ENCODE peak calls at places on chromosome 12, in eight cellular contexts. One of them, this sample, is unnamed.

GRCh38 chr12:111438501-111438900 is 32.8 kb downstream of the SH2B3 start:
- DNase-seq in KG1: peak
- DNase-seq in nephron progenitor cell: no peak
- DNase-seq in natural killer cell: peak
- DNase-seq in stimulated activated CD8-positive, alpha-beta memory T cell treated with anti-CD3 and anti-CD28 coated beads, Interleukin-7, amount 100 ng/mL, for 48 hours: peak
- DNase-seq in T-helper 2 cell: no peak
- DNase-seq in iPS DF 6.9: no peak
- DNase-seq in epithelial cell of esophagus: peak
- DNase-seq in this sample: peak

GRCh38 chr12:116916714-116917114 is 6.0 kb downstream of the FBXW8 start:
- DNase-seq in KG1: no peak
- DNase-seq in nephron progenitor cell: no peak
- DNase-seq in natural killer cell: peak
- DNase-seq in stimulated activated CD8-positive, alpha-beta memory T cell treated with anti-CD3 and anti-CD28 coated beads, Interleukin-7, amount 100 ng/mL, for 48 hours: peak
- DNase-seq in T-helper 2 cell: peak
- DNase-seq in iPS DF 6.9: no peak
- DNase-seq in epithelial cell of esophagus: peak
- DNase-seq in this sample: peak

GRCh38 chr12:109166371-109166770 is 50.0 kb downstream of the ACACB start:
- DNase-seq in KG1: no peak
- DNase-seq in nephron progenitor cell: no peak
- DNase-seq in natural killer cell: no peak
- DNase-seq in stimulated activated CD8-positive, alpha-beta memory T cell treated with anti-CD3 and anti-CD28 coated beads, Interleukin-7, amount 100 ng/mL, for 48 hours: no peak
- DNase-seq in T-helper 2 cell: no peak
- DNase-seq in iPS DF 6.9: no peak
- DNase-seq in epithelial cell of esophagus: no peak
- DNase-seq in this sample: no peak

GRCh38 chr12:109996483-109996853 is 300 bp upstream of the GIT2 start:
- DNase-seq in KG1: no peak
- DNase-seq in nephron progenitor cell: no peak
- DNase-seq in natural killer cell: no peak
- DNase-seq in stimulated activated CD8-positive, alpha-beta memory T cell treated with anti-CD3 and anti-CD28 coated beads, Interleukin-7, amount 100 ng/mL, for 48 hours: no peak
- DNase-seq in T-helper 2 cell: no peak
- DNase-seq in iPS DF 6.9: no peak
- DNase-seq in epithelial cell of esophagus: no peak
- DNase-seq in this sample: no peak

GRCh38 chr12:64395739-64396138 is 5.2 kb upstream of the C12orf56 start:
- DNase-seq in KG1: no peak
- DNase-seq in nephron progenitor cell: no peak
- DNase-seq in natural killer cell: no peak
- DNase-seq in stimulated activated CD8-positive, alpha-beta memory T cell treated with anti-CD3 and anti-CD28 coated beads, Interleukin-7, amount 100 ng/mL, for 48 hours: no peak
- DNase-seq in T-helper 2 cell: no peak
- DNase-seq in iPS DF 6.9: no peak
- DNase-seq in epithelial cell of esophagus: no peak
- DNase-seq in this sample: no peak

GRCh38 chr12:49582840-49583239 is 14.9 kb upstream of the MCRS1 start:
- DNase-seq in KG1: no peak
- DNase-seq in nephron progenitor cell: no peak
- DNase-seq in natural killer cell: no peak
- DNase-seq in stimulated activated CD8-positive, alpha-beta memory T cell treated with anti-CD3 and anti-CD28 coated beads, Interleukin-7, amount 100 ng/mL, for 48 hours: no peak
- DNase-seq in T-helper 2 cell: no peak
- DNase-seq in iPS DF 6.9: no peak
- DNase-seq in epithelial cell of esophagus: no peak
- DNase-seq in this sample: no peak

GRCh38 chr12:46524778-46525177 is 152.2 kb upstream of the SLC38A2 start:
- DNase-seq in KG1: no peak
- DNase-seq in nephron progenitor cell: no peak
- DNase-seq in natural killer cell: no peak
- DNase-seq in stimulated activated CD8-positive, alpha-beta memory T cell treated with anti-CD3 and anti-CD28 coated beads, Interleukin-7, amount 100 ng/mL, for 48 hours: no peak
- DNase-seq in T-helper 2 cell: no peak
- DNase-seq in iPS DF 6.9: no peak
- DNase-seq in epithelial cell of esophagus: no peak
- DNase-seq in this sample: no peak

GRCh38 chr12:103561174-103561573 is 25.9 kb upstream of the STAB2 start:
- DNase-seq in KG1: no peak
- DNase-seq in nephron progenitor cell: no peak
- DNase-seq in natural killer cell: no peak
- DNase-seq in stimulated activated CD8-positive, alpha-beta memory T cell treated with anti-CD3 and anti-CD28 coated beads, Interleukin-7, amount 100 ng/mL, for 48 hours: no peak
- DNase-seq in T-helper 2 cell: no peak
- DNase-seq in iPS DF 6.9: no peak
- DNase-seq in epithelial cell of esophagus: peak
- DNase-seq in this sample: no peak

GRCh38 chr12:49253033-49253623 is 11.8 kb upstream of the TUBA1C start:
- DNase-seq in KG1: no peak
- DNase-seq in nephron progenitor cell: no peak
- DNase-seq in natural killer cell: no peak
- DNase-seq in stimulated activated CD8-positive, alpha-beta memory T cell treated with anti-CD3 and anti-CD28 coated beads, Interleukin-7, amount 100 ng/mL, for 48 hours: no peak
- DNase-seq in T-helper 2 cell: no peak
- DNase-seq in iPS DF 6.9: no peak
- DNase-seq in epithelial cell of esophagus: peak
- DNase-seq in this sample: no peak

GRCh38 chr12:127559349-127560040 is 707.5 kb upstream of the TMEM132C start:
- DNase-seq in KG1: peak
- DNase-seq in nephron progenitor cell: peak
- DNase-seq in natural killer cell: peak
- DNase-seq in stimulated activated CD8-positive, alpha-beta memory T cell treated with anti-CD3 and anti-CD28 coated beads, Interleukin-7, amount 100 ng/mL, for 48 hours: peak
- DNase-seq in T-helper 2 cell: peak
- DNase-seq in iPS DF 6.9: peak
- DNase-seq in epithelial cell of esophagus: peak
- DNase-seq in this sample: peak

GRCh38 chr12:6635856-6636521 is at the start of gene LPAR5:
- DNase-seq in KG1: no peak
- DNase-seq in nephron progenitor cell: no peak
- DNase-seq in natural killer cell: peak
- DNase-seq in stimulated activated CD8-positive, alpha-beta memory T cell treated with anti-CD3 and anti-CD28 coated beads, Interleukin-7, amount 100 ng/mL, for 48 hours: no peak
- DNase-seq in T-helper 2 cell: no peak
- DNase-seq in iPS DF 6.9: no peak
- DNase-seq in epithelial cell of esophagus: peak
- DNase-seq in this sample: peak

GRCh38 chr12:126676426-126676825 is 1590.5 kb upstream of the TMEM132C start:
- DNase-seq in KG1: no peak
- DNase-seq in nephron progenitor cell: no peak
- DNase-seq in natural killer cell: no peak
- DNase-seq in stimulated activated CD8-positive, alpha-beta memory T cell treated with anti-CD3 and anti-CD28 coated beads, Interleukin-7, amount 100 ng/mL, for 48 hours: no peak
- DNase-seq in T-helper 2 cell: no peak
- DNase-seq in iPS DF 6.9: no peak
- DNase-seq in epithelial cell of esophagus: no peak
- DNase-seq in this sample: no peak

GRCh38 chr12:84375472-84375871 is 537.1 kb downstream of the SLC6A15 start:
- DNase-seq in KG1: no peak
- DNase-seq in nephron progenitor cell: no peak
- DNase-seq in natural killer cell: no peak
- DNase-seq in stimulated activated CD8-positive, alpha-beta memory T cell treated with anti-CD3 and anti-CD28 coated beads, Interleukin-7, amount 100 ng/mL, for 48 hours: no peak
- DNase-seq in T-helper 2 cell: no peak
- DNase-seq in iPS DF 6.9: no peak
- DNase-seq in epithelial cell of esophagus: peak
- DNase-seq in this sample: no peak

GRCh38 chr12:19842116-19842515 is 402.8 kb downstream of the AEBP2 start:
- DNase-seq in KG1: no peak
- DNase-seq in nephron progenitor cell: no peak
- DNase-seq in natural killer cell: no peak
- DNase-seq in stimulated activated CD8-positive, alpha-beta memory T cell treated with anti-CD3 and anti-CD28 coated beads, Interleukin-7, amount 100 ng/mL, for 48 hours: no peak
- DNase-seq in T-helper 2 cell: no peak
- DNase-seq in iPS DF 6.9: no peak
- DNase-seq in epithelial cell of esophagus: no peak
- DNase-seq in this sample: no peak

GRCh38 chr12:122980192-122981035 is at the start of gene ARL6IP4:
- DNase-seq in KG1: peak
- DNase-seq in nephron progenitor cell: peak
- DNase-seq in natural killer cell: peak
- DNase-seq in stimulated activated CD8-positive, alpha-beta memory T cell treated with anti-CD3 and anti-CD28 coated beads, Interleukin-7, amount 100 ng/mL, for 48 hours: peak
- DNase-seq in T-helper 2 cell: peak
- DNase-seq in iPS DF 6.9: no peak
- DNase-seq in epithelial cell of esophagus: peak
- DNase-seq in this sample: peak

GRCh38 chr12:106645074-106645421 is 62.2 kb downstream of the RFX4 start:
- DNase-seq in KG1: no peak
- DNase-seq in nephron progenitor cell: no peak
- DNase-seq in natural killer cell: no peak
- DNase-seq in stimulated activated CD8-positive, alpha-beta memory T cell treated with anti-CD3 and anti-CD28 coated beads, Interleukin-7, amount 100 ng/mL, for 48 hours: no peak
- DNase-seq in T-helper 2 cell: no peak
- DNase-seq in iPS DF 6.9: no peak
- DNase-seq in epithelial cell of esophagus: peak
- DNase-seq in this sample: no peak

GRCh38 chr12:38157274-38157932 is 159.2 kb upstream of the ALG10B start:
- DNase-seq in KG1: no peak
- DNase-seq in nephron progenitor cell: no peak
- DNase-seq in natural killer cell: no peak
- DNase-seq in stimulated activated CD8-positive, alpha-beta memory T cell treated with anti-CD3 and anti-CD28 coated beads, Interleukin-7, amount 100 ng/mL, for 48 hours: no peak
- DNase-seq in T-helper 2 cell: no peak
- DNase-seq in iPS DF 6.9: no peak
- DNase-seq in epithelial cell of esophagus: no peak
- DNase-seq in this sample: no peak

GRCh38 chr12:98317939-98318899 is 197.2 kb upstream of the TMPO start:
- DNase-seq in KG1: no peak
- DNase-seq in nephron progenitor cell: no peak
- DNase-seq in natural killer cell: no peak
- DNase-seq in stimulated activated CD8-positive, alpha-beta memory T cell treated with anti-CD3 and anti-CD28 coated beads, Interleukin-7, amount 100 ng/mL, for 48 hours: no peak
- DNase-seq in T-helper 2 cell: no peak
- DNase-seq in iPS DF 6.9: no peak
- DNase-seq in epithelial cell of esophagus: no peak
- DNase-seq in this sample: no peak

GRCh38 chr12:50640321-50640939 is 123.5 kb upstream of the ATF1 start:
- DNase-seq in KG1: no peak
- DNase-seq in nephron progenitor cell: no peak
- DNase-seq in natural killer cell: no peak
- DNase-seq in stimulated activated CD8-positive, alpha-beta memory T cell treated with anti-CD3 and anti-CD28 coated beads, Interleukin-7, amount 100 ng/mL, for 48 hours: no peak
- DNase-seq in T-helper 2 cell: no peak
- DNase-seq in iPS DF 6.9: no peak
- DNase-seq in epithelial cell of esophagus: no peak
- DNase-seq in this sample: no peak

GRCh38 chr12:130131817-130132216 is 30.4 kb upstream of the FZD10 start:
- DNase-seq in KG1: no peak
- DNase-seq in nephron progenitor cell: no peak
- DNase-seq in natural killer cell: no peak
- DNase-seq in stimulated activated CD8-positive, alpha-beta memory T cell treated with anti-CD3 and anti-CD28 coated beads, Interleukin-7, amount 100 ng/mL, for 48 hours: no peak
- DNase-seq in T-helper 2 cell: no peak
- DNase-seq in iPS DF 6.9: no peak
- DNase-seq in epithelial cell of esophagus: no peak
- DNase-seq in this sample: no peak

GRCh38 chr12:132513070-132513398 is 23.1 kb downstream of the FBRSL1 start:
- DNase-seq in KG1: no peak
- DNase-seq in nephron progenitor cell: no peak
- DNase-seq in natural killer cell: no peak
- DNase-seq in stimulated activated CD8-positive, alpha-beta memory T cell treated with anti-CD3 and anti-CD28 coated beads, Interleukin-7, amount 100 ng/mL, for 48 hours: no peak
- DNase-seq in T-helper 2 cell: no peak
- DNase-seq in iPS DF 6.9: no peak
- DNase-seq in epithelial cell of esophagus: no peak
- DNase-seq in this sample: no peak

GRCh38 chr12:102343361-102344121 is 136.8 kb downstream of the IGF1 start:
- DNase-seq in KG1: no peak
- DNase-seq in nephron progenitor cell: no peak
- DNase-seq in natural killer cell: no peak
- DNase-seq in stimulated activated CD8-positive, alpha-beta memory T cell treated with anti-CD3 and anti-CD28 coated beads, Interleukin-7, amount 100 ng/mL, for 48 hours: no peak
- DNase-seq in T-helper 2 cell: no peak
- DNase-seq in iPS DF 6.9: no peak
- DNase-seq in epithelial cell of esophagus: peak
- DNase-seq in this sample: no peak

GRCh38 chr12:52417742-52418141 is 11.6 kb upstream of the KRT82 start:
- DNase-seq in KG1: no peak
- DNase-seq in nephron progenitor cell: no peak
- DNase-seq in natural killer cell: no peak
- DNase-seq in stimulated activated CD8-positive, alpha-beta memory T cell treated with anti-CD3 and anti-CD28 coated beads, Interleukin-7, amount 100 ng/mL, for 48 hours: no peak
- DNase-seq in T-helper 2 cell: no peak
- DNase-seq in iPS DF 6.9: no peak
- DNase-seq in epithelial cell of esophagus: no peak
- DNase-seq in this sample: no peak

GRCh38 chr12:82627799-82628198 is 58.9 kb upstream of the TMTC2 start:
- DNase-seq in KG1: no peak
- DNase-seq in nephron progenitor cell: no peak
- DNase-seq in natural killer cell: no peak
- DNase-seq in stimulated activated CD8-positive, alpha-beta memory T cell treated with anti-CD3 and anti-CD28 coated beads, Interleukin-7, amount 100 ng/mL, for 48 hours: no peak
- DNase-seq in T-helper 2 cell: no peak
- DNase-seq in iPS DF 6.9: peak
- DNase-seq in epithelial cell of esophagus: peak
- DNase-seq in this sample: peak

GRCh38 chr12:79020106-79020505 is 155.5 kb downstream of the SYT1 start:
- DNase-seq in KG1: no peak
- DNase-seq in nephron progenitor cell: no peak
- DNase-seq in natural killer cell: no peak
- DNase-seq in stimulated activated CD8-positive, alpha-beta memory T cell treated with anti-CD3 and anti-CD28 coated beads, Interleukin-7, amount 100 ng/mL, for 48 hours: no peak
- DNase-seq in T-helper 2 cell: no peak
- DNase-seq in iPS DF 6.9: no peak
- DNase-seq in epithelial cell of esophagus: peak
- DNase-seq in this sample: no peak

GRCh38 chr12:108629824-108630476 is 3.7 kb downstream of the SELPLG start:
- DNase-seq in KG1: no peak
- DNase-seq in nephron progenitor cell: no peak
- DNase-seq in natural killer cell: peak
- DNase-seq in stimulated activated CD8-positive, alpha-beta memory T cell treated with anti-CD3 and anti-CD28 coated beads, Interleukin-7, amount 100 ng/mL, for 48 hours: no peak
- DNase-seq in T-helper 2 cell: peak
- DNase-seq in iPS DF 6.9: no peak
- DNase-seq in epithelial cell of esophagus: peak
- DNase-seq in this sample: peak